ENCODE peak calls at places on chromosomes 12 and 14, in five cellular contexts. One of them, this sample, is unnamed.

GRCh38 chr12:58563621-58564020 is 356.7 kb downstream of the LRIG3 start:
- DNase-seq in SK-N-SH: no peak
- DNase-seq in AG04450: no peak
- DNase-seq in heart left ventricle: no peak
- DNase-seq in thyroid gland: no peak
- DNase-seq in this sample: no peak

GRCh38 chr14:63852817-63853730 is at the start of gene SYNE2:
- DNase-seq in SK-N-SH: peak
- DNase-seq in AG04450: no peak
- DNase-seq in heart left ventricle: peak
- DNase-seq in thyroid gland: peak
- DNase-seq in this sample: peak

GRCh38 chr14:105201928-105202513 is 20.9 kb upstream of the NUDT14 start:
- DNase-seq in SK-N-SH: no peak
- DNase-seq in AG04450: no peak
- DNase-seq in heart left ventricle: no peak
- DNase-seq in thyroid gland: no peak
- DNase-seq in this sample: no peak

GRCh38 chr12:6322969-6323339 is 12.5 kb downstream of the PLEKHG6 start:
- DNase-seq in SK-N-SH: no peak
- DNase-seq in AG04450: no peak
- DNase-seq in heart left ventricle: no peak
- DNase-seq in thyroid gland: no peak
- DNase-seq in this sample: no peak

GRCh38 chr12:111028830-111029229 is 108.5 kb upstream of the MYL2 start:
- DNase-seq in SK-N-SH: no peak
- DNase-seq in AG04450: no peak
- DNase-seq in heart left ventricle: no peak
- DNase-seq in thyroid gland: no peak
- DNase-seq in this sample: no peak

GRCh38 chr12:1234073-1234472 is 243.1 kb downstream of the ERC1 start:
- DNase-seq in SK-N-SH: no peak
- DNase-seq in AG04450: no peak
- DNase-seq in heart left ventricle: no peak
- DNase-seq in thyroid gland: no peak
- DNase-seq in this sample: peak

GRCh38 chr14:75283162-75283883 is 4.7 kb downstream of the FOS start:
- DNase-seq in SK-N-SH: no peak
- DNase-seq in AG04450: no peak
- DNase-seq in heart left ventricle: no peak
- DNase-seq in thyroid gland: no peak
- DNase-seq in this sample: peak

GRCh38 chr12:32671930-32672785 is 6.9 kb upstream of the DNM1L start:
- DNase-seq in SK-N-SH: peak
- DNase-seq in AG04450: peak
- DNase-seq in heart left ventricle: no peak
- DNase-seq in thyroid gland: peak
- DNase-seq in this sample: peak

GRCh38 chr14:81326451-81326850 is 73.7 kb downstream of the STON2 start:
- DNase-seq in SK-N-SH: no peak
- DNase-seq in AG04450: no peak
- DNase-seq in heart left ventricle: no peak
- DNase-seq in thyroid gland: no peak
- DNase-seq in this sample: no peak

GRCh38 chr12:70985850-70986249 is 65.3 kb upstream of the PTPRR start:
- DNase-seq in SK-N-SH: no peak
- DNase-seq in AG04450: no peak
- DNase-seq in heart left ventricle: no peak
- DNase-seq in thyroid gland: no peak
- DNase-seq in this sample: no peak

GRCh38 chr14:87343641-87344040 is 649.3 kb downstream of the GALC start:
- DNase-seq in SK-N-SH: no peak
- DNase-seq in AG04450: no peak
- DNase-seq in heart left ventricle: no peak
- DNase-seq in thyroid gland: no peak
- DNase-seq in this sample: no peak

GRCh38 chr12:93011100-93011499 is 82.0 kb upstream of the EEA1 start:
- DNase-seq in SK-N-SH: no peak
- DNase-seq in AG04450: no peak
- DNase-seq in heart left ventricle: no peak
- DNase-seq in thyroid gland: no peak
- DNase-seq in this sample: no peak

GRCh38 chr12:77833329-77833728 is 2.6 kb downstream of the NAV3 start:
- DNase-seq in SK-N-SH: no peak
- DNase-seq in AG04450: no peak
- DNase-seq in heart left ventricle: no peak
- DNase-seq in thyroid gland: no peak
- DNase-seq in this sample: no peak

GRCh38 chr14:38723954-38724353 is 379.1 kb downstream of the SEC23A start:
- DNase-seq in SK-N-SH: no peak
- DNase-seq in AG04450: no peak
- DNase-seq in heart left ventricle: no peak
- DNase-seq in thyroid gland: no peak
- DNase-seq in this sample: no peak

GRCh38 chr14:50670196-50670875 is 2.2 kb upstream of the SAV1 start:
- DNase-seq in SK-N-SH: no peak
- DNase-seq in AG04450: no peak
- DNase-seq in heart left ventricle: no peak
- DNase-seq in thyroid gland: no peak
- DNase-seq in this sample: peak

GRCh38 chr14:75493580-75494130 is 28.6 kb upstream of the BATF start:
- DNase-seq in SK-N-SH: no peak
- DNase-seq in AG04450: no peak
- DNase-seq in heart left ventricle: no peak
- DNase-seq in thyroid gland: no peak
- DNase-seq in this sample: no peak

GRCh38 chr12:105986779-105987686 is 151.7 kb downstream of the NUAK1 start:
- DNase-seq in SK-N-SH: no peak
- DNase-seq in AG04450: peak
- DNase-seq in heart left ventricle: no peak
- DNase-seq in thyroid gland: no peak
- DNase-seq in this sample: no peak

GRCh38 chr12:79691299-79692248 is 810 bp upstream of the PAWR start:
- DNase-seq in SK-N-SH: peak
- DNase-seq in AG04450: peak
- DNase-seq in heart left ventricle: peak
- DNase-seq in thyroid gland: no peak
- DNase-seq in this sample: no peak

GRCh38 chr12:65881965-65882413 is 57.7 kb downstream of the HMGA2 start:
- DNase-seq in SK-N-SH: no peak
- DNase-seq in AG04450: no peak
- DNase-seq in heart left ventricle: peak
- DNase-seq in thyroid gland: peak
- DNase-seq in this sample: peak

GRCh38 chr12:104372721-104373335 is 69.3 kb downstream of the EID3 start:
- DNase-seq in SK-N-SH: no peak
- DNase-seq in AG04450: no peak
- DNase-seq in heart left ventricle: no peak
- DNase-seq in thyroid gland: no peak
- DNase-seq in this sample: no peak

GRCh38 chr14:81529391-81529790 is 4.3 kb downstream of the SEL1L start:
- DNase-seq in SK-N-SH: no peak
- DNase-seq in AG04450: peak
- DNase-seq in heart left ventricle: no peak
- DNase-seq in thyroid gland: no peak
- DNase-seq in this sample: no peak

GRCh38 chr12:84891106-84891838 is 21.3 kb downstream of the SLC6A15 start:
- DNase-seq in SK-N-SH: no peak
- DNase-seq in AG04450: no peak
- DNase-seq in heart left ventricle: no peak
- DNase-seq in thyroid gland: no peak
- DNase-seq in this sample: no peak

GRCh38 chr12:121858662-121859572 is at the start of gene HPD:
- DNase-seq in SK-N-SH: no peak
- DNase-seq in AG04450: peak
- DNase-seq in heart left ventricle: peak
- DNase-seq in thyroid gland: peak
- DNase-seq in this sample: peak

GRCh38 chr12:47311011-47311410 is 231.3 kb upstream of the AMIGO2 start:
- DNase-seq in SK-N-SH: no peak
- DNase-seq in AG04450: no peak
- DNase-seq in heart left ventricle: no peak
- DNase-seq in thyroid gland: no peak
- DNase-seq in this sample: no peak

GRCh38 chr12:29516431-29516875 is 19.0 kb upstream of the OVCH1 start:
- DNase-seq in SK-N-SH: no peak
- DNase-seq in AG04450: no peak
- DNase-seq in heart left ventricle: no peak
- DNase-seq in thyroid gland: no peak
- DNase-seq in this sample: no peak

GRCh38 chr14:93688239-93688666 is 100.0 kb downstream of the PRIMA1 start:
- DNase-seq in SK-N-SH: no peak
- DNase-seq in AG04450: no peak
- DNase-seq in heart left ventricle: no peak
- DNase-seq in thyroid gland: no peak
- DNase-seq in this sample: no peak

GRCh38 chr12:108858399-108859074 is 1.2 kb upstream of the SSH1 start:
- DNase-seq in SK-N-SH: no peak
- DNase-seq in AG04450: no peak
- DNase-seq in heart left ventricle: no peak
- DNase-seq in thyroid gland: peak
- DNase-seq in this sample: peak

GRCh38 chr12:71664411-71665108 is 459 bp downstream of the THAP2 start:
- DNase-seq in SK-N-SH: no peak
- DNase-seq in AG04450: no peak
- DNase-seq in heart left ventricle: no peak
- DNase-seq in thyroid gland: no peak
- DNase-seq in this sample: no peak

GRCh38 chr12:56635539-56636117 is 5.5 kb upstream of the BAZ2A start:
- DNase-seq in SK-N-SH: no peak
- DNase-seq in AG04450: no peak
- DNase-seq in heart left ventricle: no peak
- DNase-seq in thyroid gland: no peak
- DNase-seq in this sample: no peak

GRCh38 chr14:24238123-24238522 is 4.3 kb downstream of the TINF2 start:
- DNase-seq in SK-N-SH: no peak
- DNase-seq in AG04450: no peak
- DNase-seq in heart left ventricle: no peak
- DNase-seq in thyroid gland: no peak
- DNase-seq in this sample: no peak

GRCh38 chr14:100155881-100156645 is 3.4 kb downstream of the DEGS2 start:
- DNase-seq in SK-N-SH: peak
- DNase-seq in AG04450: no peak
- DNase-seq in heart left ventricle: no peak
- DNase-seq in thyroid gland: peak
- DNase-seq in this sample: no peak

GRCh38 chr14:78278464-78278863 is 108.3 kb downstream of the NRXN3 start:
- DNase-seq in SK-N-SH: no peak
- DNase-seq in AG04450: no peak
- DNase-seq in heart left ventricle: no peak
- DNase-seq in thyroid gland: no peak
- DNase-seq in this sample: peak

GRCh38 chr14:103284574-103285467 is 49.2 kb upstream of the EIF5 start:
- DNase-seq in SK-N-SH: no peak
- DNase-seq in AG04450: no peak
- DNase-seq in heart left ventricle: no peak
- DNase-seq in thyroid gland: no peak
- DNase-seq in this sample: no peak

GRCh38 chr12:100193085-100193484 is 7.5 kb upstream of the ACTR6 start:
- DNase-seq in SK-N-SH: no peak
- DNase-seq in AG04450: no peak
- DNase-seq in heart left ventricle: no peak
- DNase-seq in thyroid gland: no peak
- DNase-seq in this sample: no peak

GRCh38 chr12:88781909-88782308 is 201.6 kb upstream of the KITLG start:
- DNase-seq in SK-N-SH: no peak
- DNase-seq in AG04450: no peak
- DNase-seq in heart left ventricle: no peak
- DNase-seq in thyroid gland: no peak
- DNase-seq in this sample: no peak

GRCh38 chr12:54759751-54760150 is 94.6 kb upstream of the MUCL1 start:
- DNase-seq in SK-N-SH: no peak
- DNase-seq in AG04450: no peak
- DNase-seq in heart left ventricle: no peak
- DNase-seq in thyroid gland: no peak
- DNase-seq in this sample: no peak

GRCh38 chr14:59630281-59630963 is 53.8 kb upstream of the CCDC175 start:
- DNase-seq in SK-N-SH: peak
- DNase-seq in AG04450: no peak
- DNase-seq in heart left ventricle: no peak
- DNase-seq in thyroid gland: peak
- DNase-seq in this sample: no peak

GRCh38 chr12:115166698-115167315 is 482.8 kb upstream of the TBX3 start:
- DNase-seq in SK-N-SH: no peak
- DNase-seq in AG04450: peak
- DNase-seq in heart left ventricle: no peak
- DNase-seq in thyroid gland: no peak
- DNase-seq in this sample: no peak
- TF ChIP-seq CTCF in SK-N-SH: peak
- TF ChIP-seq CTCF in AG04450: peak
- TF ChIP-seq CTCF in heart left ventricle: peak
- TF ChIP-seq CTCF in thyroid gland: no peak
- TF ChIP-seq CTCF in this sample: no peak

GRCh38 chr12:124479680-124480468 is 87.5 kb downstream of the NCOR2 start:
- DNase-seq in SK-N-SH: no peak
- DNase-seq in AG04450: no peak
- DNase-seq in heart left ventricle: peak
- DNase-seq in thyroid gland: no peak
- DNase-seq in this sample: no peak
- H3K27ac ChIP-seq in SK-N-SH: peak
- H3K27ac ChIP-seq in AG04450: no peak
- H3K27ac ChIP-seq in heart left ventricle: peak
- H3K27ac ChIP-seq in thyroid gland: no peak
- H3K27ac ChIP-seq in this sample: peak

GRCh38 chr12:94200695-94201094 is 52.3 kb downstream of the PLXNC1 start:
- DNase-seq in SK-N-SH: no peak
- DNase-seq in AG04450: no peak
- DNase-seq in heart left ventricle: no peak
- DNase-seq in thyroid gland: no peak
- DNase-seq in this sample: no peak
- H3K4me3 ChIP-seq in SK-N-SH: no peak
- H3K4me3 ChIP-seq in AG04450: no peak
- H3K4me3 ChIP-seq in heart left ventricle: no peak
- H3K4me3 ChIP-seq in thyroid gland: no peak
- H3K4me3 ChIP-seq in this sample: no peak

GRCh38 chr14:22641851-22642250 is 2.3 kb downstream of the OR6J1 start:
- DNase-seq in SK-N-SH: no peak
- DNase-seq in AG04450: no peak
- DNase-seq in heart left ventricle: no peak
- DNase-seq in thyroid gland: no peak
- DNase-seq in this sample: no peak

GRCh38 chr14:22640192-22640591 is 4.0 kb downstream of the OR6J1 start:
- DNase-seq in SK-N-SH: no peak
- DNase-seq in AG04450: no peak
- DNase-seq in heart left ventricle: no peak
- DNase-seq in thyroid gland: no peak
- DNase-seq in this sample: no peak

GRCh38 chr14:22648506-22648905 is 4.4 kb upstream of the OR6J1 start:
- DNase-seq in SK-N-SH: no peak
- DNase-seq in AG04450: no peak
- DNase-seq in heart left ventricle: no peak
- DNase-seq in thyroid gland: no peak
- DNase-seq in this sample: no peak

GRCh38 chr14:22646570-22647254 is 2.6 kb upstream of the OR6J1 start:
- DNase-seq in SK-N-SH: no peak
- DNase-seq in AG04450: peak
- DNase-seq in heart left ventricle: no peak
- DNase-seq in thyroid gland: no peak
- DNase-seq in this sample: no peak

GRCh38 chr14:22644305-22644635 is at the start of gene OR6J1:
- DNase-seq in SK-N-SH: no peak
- DNase-seq in AG04450: no peak
- DNase-seq in heart left ventricle: no peak
- DNase-seq in thyroid gland: no peak
- DNase-seq in this sample: no peak
- TF ChIP-seq CTCF in SK-N-SH: no peak
- TF ChIP-seq CTCF in AG04450: no peak
- TF ChIP-seq CTCF in heart left ventricle: no peak
- TF ChIP-seq CTCF in thyroid gland: no peak
- TF ChIP-seq CTCF in this sample: no peak